ENCODE peak calls at places on chromosome 13, in nine cellular contexts. One of them, this sample, is unnamed.

GRCh38 chr13:111339366-111340143 is 19.1 kb downstream of the TEX29 start:
- DNase-seq in ascending aorta: no peak
- DNase-seq in cardiac muscle cell: no peak
- DNase-seq in NB4: no peak
- DNase-seq in fibroblast of lung: no peak
- DNase-seq in progenitor cell of endocrine pancreas: no peak
- DNase-seq in AG04450: no peak
- DNase-seq in IMR-90: no peak
- DNase-seq in transverse colon: no peak
- DNase-seq in this sample: no peak

GRCh38 chr13:113192902-113193301 is 15.6 kb downstream of the PCID2 start:
- DNase-seq in ascending aorta: no peak
- DNase-seq in cardiac muscle cell: no peak
- DNase-seq in NB4: peak; percentile 40
- DNase-seq in fibroblast of lung: peak; percentile 40
- DNase-seq in progenitor cell of endocrine pancreas: no peak
- DNase-seq in AG04450: no peak
- DNase-seq in IMR-90: peak; percentile 88
- DNase-seq in transverse colon: no peak
- DNase-seq in this sample: no peak

GRCh38 chr13:46668906-46669525 is 116.0 kb downstream of the LRCH1 start:
- DNase-seq in ascending aorta: no peak
- DNase-seq in cardiac muscle cell: no peak
- DNase-seq in NB4: no peak
- DNase-seq in fibroblast of lung: no peak
- DNase-seq in progenitor cell of endocrine pancreas: no peak
- DNase-seq in AG04450: no peak
- DNase-seq in IMR-90: no peak
- DNase-seq in transverse colon: no peak
- DNase-seq in this sample: no peak

GRCh38 chr13:76745246-76746200 is 140.7 kb downstream of the KCTD12 start:
- DNase-seq in ascending aorta: no peak
- DNase-seq in cardiac muscle cell: no peak
- DNase-seq in NB4: peak; percentile 78
- DNase-seq in fibroblast of lung: no peak
- DNase-seq in progenitor cell of endocrine pancreas: no peak
- DNase-seq in AG04450: no peak
- DNase-seq in IMR-90: no peak
- DNase-seq in transverse colon: no peak
- DNase-seq in this sample: peak; percentile 25

GRCh38 chr13:34249546-34249945 is 431.6 kb downstream of the RFC3 start:
- DNase-seq in ascending aorta: no peak
- DNase-seq in cardiac muscle cell: no peak
- DNase-seq in NB4: no peak
- DNase-seq in fibroblast of lung: no peak
- DNase-seq in progenitor cell of endocrine pancreas: no peak
- DNase-seq in AG04450: no peak
- DNase-seq in IMR-90: no peak
- DNase-seq in transverse colon: no peak
- DNase-seq in this sample: no peak

GRCh38 chr13:46016216-46016615 is 36.3 kb downstream of the ZC3H13 start:
- DNase-seq in ascending aorta: no peak
- DNase-seq in cardiac muscle cell: no peak
- DNase-seq in NB4: no peak
- DNase-seq in fibroblast of lung: no peak
- DNase-seq in progenitor cell of endocrine pancreas: no peak
- DNase-seq in AG04450: no peak
- DNase-seq in IMR-90: no peak
- DNase-seq in transverse colon: no peak
- DNase-seq in this sample: no peak

GRCh38 chr13:29472317-29472961 is 123.0 kb downstream of the SLC7A1 start:
- DNase-seq in ascending aorta: no peak
- DNase-seq in cardiac muscle cell: peak; percentile 79
- DNase-seq in NB4: peak; percentile 81
- DNase-seq in fibroblast of lung: peak; percentile 59
- DNase-seq in progenitor cell of endocrine pancreas: peak; percentile 43
- DNase-seq in AG04450: no peak
- DNase-seq in IMR-90: peak; percentile 58
- DNase-seq in transverse colon: peak; percentile 51
- DNase-seq in this sample: peak; percentile 67

GRCh38 chr13:93280688-93281087 is 54.1 kb downstream of the GPC6 start:
- DNase-seq in ascending aorta: no peak
- DNase-seq in cardiac muscle cell: no peak
- DNase-seq in NB4: no peak
- DNase-seq in fibroblast of lung: no peak
- DNase-seq in progenitor cell of endocrine pancreas: no peak
- DNase-seq in AG04450: no peak
- DNase-seq in IMR-90: no peak
- DNase-seq in transverse colon: no peak
- DNase-seq in this sample: no peak

GRCh38 chr13:48266150-48266549 is 33.1 kb downstream of the ITM2B start:
- DNase-seq in ascending aorta: no peak
- DNase-seq in cardiac muscle cell: no peak
- DNase-seq in NB4: no peak
- DNase-seq in fibroblast of lung: no peak
- DNase-seq in progenitor cell of endocrine pancreas: no peak
- DNase-seq in AG04450: no peak
- DNase-seq in IMR-90: no peak
- DNase-seq in transverse colon: no peak
- DNase-seq in this sample: no peak

GRCh38 chr13:50124536-50125305 is 109.5 kb downstream of the KCNRG start:
- DNase-seq in ascending aorta: no peak
- DNase-seq in cardiac muscle cell: peak; percentile 80
- DNase-seq in NB4: peak; percentile 72
- DNase-seq in fibroblast of lung: peak; percentile 97
- DNase-seq in progenitor cell of endocrine pancreas: peak; percentile 58
- DNase-seq in AG04450: no peak
- DNase-seq in IMR-90: peak; percentile 56
- DNase-seq in transverse colon: peak; percentile 97
- DNase-seq in this sample: peak; percentile 67

GRCh38 chr13:50123515-50123861 is 108.2 kb downstream of the KCNRG start:
- DNase-seq in ascending aorta: no peak
- DNase-seq in cardiac muscle cell: no peak
- DNase-seq in NB4: no peak
- DNase-seq in fibroblast of lung: no peak
- DNase-seq in progenitor cell of endocrine pancreas: no peak
- DNase-seq in AG04450: no peak
- DNase-seq in IMR-90: no peak
- DNase-seq in transverse colon: no peak
- DNase-seq in this sample: peak; percentile 42

GRCh38 chr13:50125306-50125555 is 110.0 kb downstream of the KCNRG start:
- DNase-seq in ascending aorta: no peak
- DNase-seq in cardiac muscle cell: no peak
- DNase-seq in NB4: no peak
- DNase-seq in fibroblast of lung: no peak
- DNase-seq in progenitor cell of endocrine pancreas: no peak
- DNase-seq in AG04450: no peak
- DNase-seq in IMR-90: no peak
- DNase-seq in transverse colon: no peak
- DNase-seq in this sample: peak; percentile 77

GRCh38 chr13:50123002-50123401 is 107.8 kb downstream of the KCNRG start:
- DNase-seq in ascending aorta: no peak
- DNase-seq in cardiac muscle cell: no peak
- DNase-seq in NB4: no peak
- DNase-seq in fibroblast of lung: no peak
- DNase-seq in progenitor cell of endocrine pancreas: no peak
- DNase-seq in AG04450: no peak
- DNase-seq in IMR-90: no peak
- DNase-seq in transverse colon: no peak
- DNase-seq in this sample: no peak

GRCh38 chr13:50123862-50124535 is 108.8 kb downstream of the KCNRG start:
- DNase-seq in ascending aorta: peak; percentile 92
- DNase-seq in cardiac muscle cell: peak; percentile 89
- DNase-seq in NB4: peak; percentile 99
- DNase-seq in fibroblast of lung: peak; percentile 89
- DNase-seq in progenitor cell of endocrine pancreas: peak; percentile 77
- DNase-seq in AG04450: peak; percentile 94
- DNase-seq in IMR-90: peak; percentile 97
- DNase-seq in transverse colon: peak; percentile 80
- DNase-seq in this sample: peak; percentile 97
- TF ChIP-seq CTCF in ascending aorta: no peak
- TF ChIP-seq CTCF in cardiac muscle cell: no peak
- TF ChIP-seq CTCF in NB4: no peak
- TF ChIP-seq CTCF in fibroblast of lung: no peak
- TF ChIP-seq CTCF in progenitor cell of endocrine pancreas: no peak
- TF ChIP-seq CTCF in AG04450: peak; percentile 7
- TF ChIP-seq CTCF in IMR-90: peak; percentile 13
- TF ChIP-seq CTCF in transverse colon: no peak
- TF ChIP-seq CTCF in this sample: no peak

GRCh38 chr13:35866801-35867200 is 264.4 kb downstream of the DCLK1 start:
- DNase-seq in ascending aorta: no peak
- DNase-seq in cardiac muscle cell: no peak
- DNase-seq in NB4: no peak
- DNase-seq in fibroblast of lung: no peak
- DNase-seq in progenitor cell of endocrine pancreas: no peak
- DNase-seq in AG04450: no peak
- DNase-seq in IMR-90: no peak
- DNase-seq in transverse colon: no peak
- DNase-seq in this sample: no peak
- TF ChIP-seq CTCF in ascending aorta: no peak
- TF ChIP-seq CTCF in cardiac muscle cell: no peak
- TF ChIP-seq CTCF in NB4: no peak
- TF ChIP-seq CTCF in fibroblast of lung: no peak
- TF ChIP-seq CTCF in progenitor cell of endocrine pancreas: no peak
- TF ChIP-seq CTCF in AG04450: no peak
- TF ChIP-seq CTCF in IMR-90: no peak
- TF ChIP-seq CTCF in transverse colon: no peak
- TF ChIP-seq CTCF in this sample: no peak

DNA sequence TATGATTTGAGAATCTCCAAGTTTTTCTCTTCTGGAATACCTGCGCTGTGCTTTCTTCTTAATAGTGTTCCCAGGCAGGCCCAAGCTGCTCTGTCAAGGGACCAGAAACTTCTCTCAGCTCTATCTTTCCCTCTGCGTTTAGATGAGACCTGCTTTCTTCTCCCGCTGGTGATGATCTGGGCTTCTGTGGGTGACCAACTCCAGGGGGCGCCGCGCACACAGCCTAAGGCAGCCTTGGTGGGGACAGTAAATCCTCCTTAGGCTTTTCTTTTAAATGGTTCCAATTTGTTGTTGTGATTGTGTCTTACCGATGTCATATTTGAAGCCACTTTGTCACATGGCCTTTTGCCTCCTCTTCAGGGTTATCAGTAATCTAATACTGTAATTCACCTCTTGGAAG is 439.4 kb upstream of the KLF12 start:
- DNase-seq in ascending aorta: no peak
- DNase-seq in cardiac muscle cell: peak; percentile 65
- DNase-seq in NB4: peak; percentile 25
- DNase-seq in fibroblast of lung: no peak
- DNase-seq in progenitor cell of endocrine pancreas: no peak
- DNase-seq in AG04450: no peak
- DNase-seq in IMR-90: no peak
- DNase-seq in transverse colon: no peak
- DNase-seq in this sample: no peak
- TF ChIP-seq CTCF in ascending aorta: no peak
- TF ChIP-seq CTCF in cardiac muscle cell: no peak
- TF ChIP-seq CTCF in NB4: peak; percentile 49
- TF ChIP-seq CTCF in fibroblast of lung: peak; percentile 6
- TF ChIP-seq CTCF in progenitor cell of endocrine pancreas: peak; percentile 26
- TF ChIP-seq CTCF in AG04450: peak; percentile 28
- TF ChIP-seq CTCF in IMR-90: no peak
- TF ChIP-seq CTCF in transverse colon: no peak
- TF ChIP-seq CTCF in this sample: peak; percentile 27

GRCh38 chr13:42355118-42355840 is 83.3 kb downstream of the AKAP11 start:
- DNase-seq in ascending aorta: no peak
- DNase-seq in cardiac muscle cell: peak; percentile 39
- DNase-seq in NB4: no peak
- DNase-seq in fibroblast of lung: peak; percentile 9
- DNase-seq in progenitor cell of endocrine pancreas: no peak
- DNase-seq in AG04450: no peak
- DNase-seq in IMR-90: no peak
- DNase-seq in transverse colon: no peak
- DNase-seq in this sample: peak; percentile 16

GRCh38 chr13:42355841-42356575 is 84.1 kb downstream of the AKAP11 start:
- DNase-seq in ascending aorta: no peak
- DNase-seq in cardiac muscle cell: no peak
- DNase-seq in NB4: no peak
- DNase-seq in fibroblast of lung: no peak
- DNase-seq in progenitor cell of endocrine pancreas: no peak
- DNase-seq in AG04450: no peak
- DNase-seq in IMR-90: no peak
- DNase-seq in transverse colon: no peak
- DNase-seq in this sample: no peak

GRCh38 chr13:42350141-42350540 is 78.2 kb downstream of the AKAP11 start:
- DNase-seq in ascending aorta: no peak
- DNase-seq in cardiac muscle cell: no peak
- DNase-seq in NB4: no peak
- DNase-seq in fibroblast of lung: no peak
- DNase-seq in progenitor cell of endocrine pancreas: no peak
- DNase-seq in AG04450: no peak
- DNase-seq in IMR-90: no peak
- DNase-seq in transverse colon: no peak
- DNase-seq in this sample: no peak

GRCh38 chr13:42360046-42360445 is 88.1 kb downstream of the AKAP11 start:
- DNase-seq in ascending aorta: no peak
- DNase-seq in cardiac muscle cell: no peak
- DNase-seq in NB4: no peak
- DNase-seq in fibroblast of lung: no peak
- DNase-seq in progenitor cell of endocrine pancreas: no peak
- DNase-seq in AG04450: no peak
- DNase-seq in IMR-90: no peak
- DNase-seq in transverse colon: no peak
- DNase-seq in this sample: no peak

GRCh38 chr13:42354246-42355117 is 82.5 kb downstream of the AKAP11 start:
- DNase-seq in ascending aorta: no peak
- DNase-seq in cardiac muscle cell: peak; percentile 33
- DNase-seq in NB4: no peak
- DNase-seq in fibroblast of lung: peak; percentile 91
- DNase-seq in progenitor cell of endocrine pancreas: no peak
- DNase-seq in AG04450: peak; percentile 20
- DNase-seq in IMR-90: peak; percentile 48
- DNase-seq in transverse colon: no peak
- DNase-seq in this sample: peak; percentile 24
- TF ChIP-seq CTCF in ascending aorta: no peak
- TF ChIP-seq CTCF in cardiac muscle cell: peak; percentile 40
- TF ChIP-seq CTCF in NB4: no peak
- TF ChIP-seq CTCF in fibroblast of lung: peak; percentile 40
- TF ChIP-seq CTCF in progenitor cell of endocrine pancreas: no peak
- TF ChIP-seq CTCF in AG04450: peak; percentile 19
- TF ChIP-seq CTCF in IMR-90: no peak
- TF ChIP-seq CTCF in transverse colon: no peak
- TF ChIP-seq CTCF in this sample: peak; percentile 33

This sample was measured in GM13977.